ENCODE peak calls at places on chromosomes 13 and 19, in five cellular contexts. R is kidney tubule cell; Q is EL; D is stimulated activated CD4-positive, alpha-beta T cell treated with anti-CD3 and anti-CD28 coated beads, Interleukin-12 subunit alpha, Interleukin-12 subunit beta, amount 100 ng/mL, for 4 hours; F is T-helper 2 cell. H is an unnamed sample.

GRCh38 chr19:15249912-15250634 is 17.8 kb upstream of the EPHX3 start:
- DNase-seq in D (no peak), R (peak), F (no peak), Q (peak), H (peak)

GRCh38 chr19:33795370-33796163 is 1.1 kb upstream of the KCTD15 start:
- DNase-seq in R (peak), D (peak), F (no peak), Q (peak), H (peak)

GRCh38 chr13:89518289-89519077 is 1829.0 kb upstream of the MIR17HG start:
- DNase-seq in R (peak), Q (no peak), F (no peak), D (no peak), H (no peak)

GRCh38 chr19:47445937-47446402 is 25.7 kb downstream of the SLC8A2 start:
- DNase-seq in R (peak), Q (peak), F (peak), D (peak), H (no peak)

GRCh38 chr13:76993021-76993420 is 1.1 kb downstream of the CLN5 start:
- DNase-seq in D (no peak), R (peak), F (no peak), Q (peak), H (no peak)

GRCh38 chr19:1267441-1268391 is 1.4 kb upstream of the CIRBP start:
- DNase-seq in R (no peak), D (no peak), Q (no peak), F (no peak), H (no peak)

GRCh38 chr13:32941368-32941767 is 74.9 kb upstream of the KL start:
- DNase-seq in F (no peak), D (no peak), R (no peak), Q (no peak), H (no peak)

GRCh38 chr19:13588953-13589833 is 82.9 kb upstream of the CACNA1A start:
- DNase-seq in Q (peak), F (peak), D (peak), R (peak), H (peak)

GRCh38 chr19:33498391-33499000 is 23.1 kb downstream of the PEPD start:
- DNase-seq in D (no peak), F (no peak), R (no peak), Q (no peak), H (no peak)

GRCh38 chr19:39342647-39343305 is 555 bp downstream of the SAMD4B start:
- DNase-seq in R (peak), Q (peak), D (no peak), F (no peak), H (no peak)

GRCh38 chr13:106986033-106986484 is 418.1 kb upstream of the ARGLU1 start:
- DNase-seq in R (no peak), D (no peak), Q (peak), F (no peak), H (no peak)

GRCh38 chr19:3683866-3684816 is 16.1 kb downstream of the PIP5K1C start:
- DNase-seq in R (peak), D (no peak), F (no peak), Q (peak), H (no peak)

GRCh38 chr13:74036373-74036772 is 97.8 kb downstream of the KLF12 start:
- DNase-seq in D (no peak), Q (no peak), F (no peak), R (peak), H (peak)

GRCh38 chr13:41883147-41883546 is 77.8 kb downstream of the VWA8 start:
- DNase-seq in R (no peak), Q (no peak), F (no peak), D (no peak), H (no peak)

GRCh38 chr13:102401755-102402154 is at the start of gene FGF14:
- DNase-seq in Q (no peak), R (no peak), D (no peak), F (no peak), H (no peak)

GRCh38 chr13:48411281-48412099 is 1.4 kb downstream of the LPAR6 start:
- DNase-seq in D (no peak), Q (peak), R (peak), F (no peak), H (no peak)

GRCh38 chr13:103006706-103007426 is 59.4 kb downstream of the SLC10A2 start:
- DNase-seq in F (no peak), R (no peak), D (no peak), Q (no peak), H (no peak)